ENCODE peak calls at places on chromosomes 6 and 20, in five cellular contexts. P is GM23248, N is HepG2, W is mammary epithelial cell, O is astrocyte. I is an unnamed sample.

GRCh38 chr20:59817406-59817805 is 116.0 kb downstream of the SYCP2 start:
- DNase-seq in N (no peak), P (no peak), W (no peak), O (no peak), I (no peak)

GRCh38 chr6:107820571-107821261 is 3.4 kb downstream of the SCML4 start:
- DNase-seq in W (peak), N (no peak), O (peak), P (peak), I (no peak)

GRCh38 chr20:35339007-35339406 is 46.8 kb upstream of the FAM83C start:
- DNase-seq in P (peak), N (no peak), W (peak), O (peak), I (no peak)

GRCh38 chr6:166615059-166615770 is 11.8 kb downstream of the RPS6KA2 start:
- DNase-seq in O (peak), N (no peak), P (peak), W (no peak), I (no peak)

GRCh38 chr20:4216866-4217265 is 201.5 kb upstream of the RNF24 start:
- DNase-seq in O (no peak), P (no peak), N (no peak), W (no peak), I (no peak)

GRCh38 chr6:111631018-111631417 is 25.3 kb upstream of the TRAF3IP2 start:
- DNase-seq in N (no peak), P (no peak), O (no peak), W (no peak), I (no peak)

GRCh38 chr6:88380083-88380482 is 213.9 kb upstream of the CNR1 start:
- DNase-seq in N (no peak), P (peak), O (peak), W (peak), I (no peak)

GRCh38 chr6:35727206-35727934 is 9.5 kb upstream of the ARMC12 start:
- DNase-seq in N (peak), O (peak), W (peak), P (peak), I (peak)

GRCh38 chr6:15498640-15499039 is 164.2 kb downstream of the DTNBP1 start:
- DNase-seq in W (peak), N (no peak), P (peak), O (peak), I (no peak)

GRCh38 chr6:169654590-169655391 is 47.0 kb downstream of the WDR27 start:
- DNase-seq in N (no peak), P (no peak), O (peak), W (peak), I (no peak)

GRCh38 chr20:40562031-40562430 is 127.0 kb downstream of the MAFB start:
- DNase-seq in W (peak), N (no peak), P (peak), O (peak), I (no peak)

GRCh38 chr6:9248125-9248524 is 812.8 kb upstream of the SLC35B3 start:
- DNase-seq in O (no peak), P (peak), N (no peak), W (peak), I (no peak)

GRCh38 chr6:6811151-6812002 is 222.9 kb downstream of the LY86 start:
- DNase-seq in O (peak), N (peak), W (peak), P (peak), I (peak)

GRCh38 chr6:9161731-9162130 is 726.4 kb upstream of the SLC35B3 start:
- DNase-seq in N (no peak), W (peak), O (no peak), P (no peak), I (no peak)

GRCh38 chr20:42516692-42517091 is 673.0 kb downstream of the PTPRT start:
- DNase-seq in O (no peak), P (no peak), N (no peak), W (no peak), I (no peak)

GRCh38 chr6:136640132-136640915 is 90.1 kb upstream of the MAP7 start:
- DNase-seq in P (peak), O (peak), W (peak), N (no peak), I (no peak)

GRCh38 chr6:99617131-99617530 is 10.5 kb downstream of the PRDM13 start:
- DNase-seq in O (no peak), N (no peak), P (no peak), W (no peak), I (no peak)

GRCh38 chr6:135087403-135087802 is 32.8 kb upstream of the HBS1L start:
- DNase-seq in O (no peak), W (no peak), P (no peak), N (peak), I (no peak)

GRCh38 chr6:155493694-155494143 is 38.1 kb upstream of the NOX3 start:
- DNase-seq in W (peak), P (peak), N (peak), O (peak), I (peak)

GRCh38 chr6:133890941-133891813 is 2.3 kb downstream of the TCF21 start:
- DNase-seq in O (no peak), W (no peak), P (peak), N (no peak), I (peak)

GRCh38 chr6:105136433-105137350 is 43.1 kb downstream of the POPDC3 start:
- DNase-seq in O (peak), W (peak), P (peak), N (no peak), I (peak)

GRCh38 chr6:97697450-97697849 is 414.4 kb upstream of the MMS22L start:
- DNase-seq in P (peak), O (peak), N (no peak), W (peak), I (no peak)

GRCh38 chr6:128725271-128726233 is 157.4 kb upstream of the LAMA2 start:
- DNase-seq in O (peak), W (no peak), P (peak), N (peak), I (no peak)

GRCh38 chr20:32945710-32946221 is 58.5 kb downstream of the SUN5 start:
- DNase-seq in N (peak), O (no peak), W (peak), P (peak), I (no peak)

GRCh38 chr6:24140572-24140971 is 14.6 kb downstream of the NRSN1 start:
- DNase-seq in N (no peak), P (no peak), O (no peak), W (no peak), I (no peak)

GRCh38 chr20:7094438-7094997 is 327.0 kb downstream of the BMP2 start:
- DNase-seq in O (peak), P (peak), N (peak), W (peak), I (peak)

GRCh38 chr6:21949211-21949801 is 347.5 kb downstream of the PRL start:
- DNase-seq in P (no peak), N (peak), O (peak), W (no peak), I (no peak)

GRCh38 chr6:3838992-3839867 is 9.9 kb upstream of the FAM50B start:
- DNase-seq in W (no peak), N (peak), O (no peak), P (peak), I (no peak)

GRCh38 chr6:157823001-157823522 is at the start of gene SNX9:
- DNase-seq in O (peak), W (peak), N (peak), P (peak), I (peak)

GRCh38 chr6:87724994-87725811 is 23.2 kb upstream of the AKIRIN2 start:
- DNase-seq in O (no peak), N (no peak), P (no peak), W (no peak), I (peak)

DNA sequence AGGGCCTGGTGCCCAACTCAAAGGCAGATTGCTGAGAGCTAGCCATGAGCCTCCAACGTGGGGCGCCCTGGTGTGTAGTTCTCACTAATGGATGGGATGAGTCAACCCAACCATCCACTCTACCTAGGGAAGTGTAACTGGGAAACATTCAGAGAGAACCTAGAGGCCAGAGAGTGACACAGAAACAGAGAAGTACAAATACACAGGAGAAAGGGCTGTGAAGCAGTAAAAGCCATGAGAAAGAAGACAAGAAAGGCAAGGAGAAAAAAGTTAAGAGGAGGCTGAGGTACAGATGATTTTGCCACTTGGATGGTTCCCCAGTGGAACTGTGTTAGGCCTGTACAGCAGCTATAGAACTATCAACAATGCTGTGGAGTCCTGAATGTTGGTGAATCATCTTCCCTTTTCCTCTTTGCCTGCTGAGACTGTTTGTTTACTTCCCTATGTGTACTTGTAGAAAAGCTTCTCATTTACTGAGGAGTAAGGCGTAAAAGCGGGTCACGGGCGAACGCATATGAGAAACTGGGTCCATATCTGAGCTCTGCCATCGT is 39.0 kb downstream of the MAN1A1 start:
- DNase-seq in O (no peak), P (no peak), W (no peak), N (no peak), I (no peak)
- H3K4me2 ChIP-seq in O (no peak), P (no peak), W (no peak), N (peak), I (no peak)

DNA sequence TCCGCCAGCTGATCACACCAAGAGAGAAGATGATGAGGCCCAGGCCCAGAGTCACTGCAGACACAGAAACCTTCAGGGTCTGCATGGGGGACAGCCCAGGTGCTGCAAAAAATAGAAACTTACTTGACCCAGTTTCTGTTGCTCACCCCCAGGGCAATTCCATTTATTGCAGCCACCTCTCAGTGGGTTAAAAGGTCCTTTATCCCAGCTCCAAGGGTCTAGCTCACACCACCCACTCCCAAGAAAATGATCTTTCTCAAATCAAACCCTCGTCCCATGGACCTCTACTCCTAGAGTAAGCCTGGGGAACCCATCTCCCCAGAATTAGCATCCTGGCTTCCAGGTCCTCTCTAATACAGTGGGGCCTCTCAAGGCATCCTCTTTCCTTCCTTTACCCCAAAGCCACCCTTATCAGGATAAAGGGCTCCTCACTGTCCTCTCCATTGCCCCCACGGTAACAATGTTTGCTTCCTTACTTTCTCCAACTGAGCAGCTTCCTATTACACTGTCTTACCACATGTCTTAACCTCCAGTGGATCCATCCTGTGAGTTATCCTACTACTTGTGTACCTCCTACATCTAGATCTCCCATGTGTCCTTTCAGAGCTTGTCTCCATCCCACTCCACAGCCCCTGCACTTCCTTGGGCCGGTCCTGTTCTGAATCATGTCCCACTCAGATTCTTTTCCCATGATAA is 5.1 kb downstream of the HLA-DMB start:
- DNase-seq in P (no peak), W (no peak), O (no peak), N (no peak), I (no peak)
- TF ChIP-seq EZH2 in P (no peak), W (no peak), O (no peak), N (no peak), I (no peak)

DNA sequence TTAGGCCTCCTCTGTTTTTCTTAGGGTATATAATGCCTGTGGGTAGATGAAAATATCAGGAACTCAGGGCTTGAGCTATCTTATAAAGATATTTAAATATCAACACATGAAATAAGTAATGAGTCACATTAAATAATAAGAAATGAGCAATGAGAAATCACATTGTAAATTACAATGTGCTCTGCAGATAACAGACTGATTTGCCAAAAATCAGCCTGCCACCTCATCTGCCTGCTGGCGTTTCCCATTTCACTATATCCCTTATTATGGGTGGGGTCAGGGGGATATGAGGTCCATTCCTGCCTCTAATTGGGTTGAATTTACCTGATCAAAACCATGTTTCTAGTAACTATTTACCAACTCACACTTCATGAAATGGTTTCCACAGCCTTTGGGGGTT is 335.2 kb downstream of the CDC5L start:
- DNase-seq in N (no peak), P (no peak), W (no peak), O (no peak), I (no peak)
- H3K4me2 ChIP-seq in N (no peak), P (no peak), W (no peak), O (no peak), I (no peak)

GRCh38 chr6:28809947-28810654 is 113.7 kb downstream of the TRIM27 start:
- DNase-seq in W (no peak), N (no peak), P (peak), O (no peak), I (no peak)
- TF ChIP-seq EZH2 in W (no peak), N (peak), P (peak), O (no peak), I (no peak)

GRCh38 chr6:73860303-73860702 is 164.3 kb downstream of the CD109 start:
- DNase-seq in P (no peak), N (no peak), O (no peak), W (no peak), I (no peak)
- H3K4me2 ChIP-seq in P (no peak), N (no peak), O (no peak), W (no peak), I (no peak)

DNA sequence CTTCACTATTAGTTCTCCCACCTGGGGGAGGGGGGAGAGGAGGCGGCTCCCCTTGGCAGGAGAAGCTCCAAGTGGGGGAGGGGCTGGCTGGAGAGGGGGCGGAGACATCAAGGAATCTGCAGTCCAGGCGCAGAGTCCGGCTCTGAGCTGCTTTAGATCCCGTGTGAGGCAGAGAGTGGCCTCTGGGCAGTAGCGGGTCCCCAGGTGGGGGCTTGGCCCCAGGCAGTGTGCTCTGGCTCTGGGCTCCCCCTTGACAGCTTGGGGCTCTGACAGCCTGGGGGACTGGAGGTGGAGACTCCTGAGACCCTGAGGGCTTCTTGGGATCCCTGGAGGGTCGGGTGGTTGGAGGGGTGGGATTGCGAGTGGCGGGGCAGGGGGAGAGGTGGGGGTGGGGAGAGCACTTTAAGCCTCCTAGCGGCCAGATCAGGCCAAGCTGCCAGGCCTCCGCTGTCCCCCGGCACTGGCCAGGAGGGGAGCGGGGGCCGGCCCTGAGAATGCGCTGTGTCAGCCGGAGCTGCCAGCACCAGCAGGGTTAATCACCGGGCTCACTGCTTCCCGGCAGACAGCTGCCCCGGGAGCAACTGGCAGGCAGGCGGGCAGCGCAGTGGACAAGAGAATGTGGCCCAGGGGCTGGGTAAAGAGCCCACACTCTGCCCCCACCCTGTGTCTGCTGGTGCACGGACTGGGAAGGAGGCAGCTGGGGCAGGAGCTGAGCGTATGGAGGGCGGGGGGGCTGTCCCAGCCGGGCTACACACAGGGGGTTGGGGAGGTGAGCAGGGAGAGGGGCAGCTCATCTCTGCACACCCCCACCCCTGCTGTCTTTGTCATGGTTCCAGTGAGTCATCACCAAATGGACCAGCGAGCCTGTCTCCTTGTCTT is 1.8 kb upstream of the LAMA5 start:
- DNase-seq in N (peak), W (peak), P (peak), O (no peak), I (no peak)
- TF ChIP-seq EZH2 in N (no peak), W (no peak), P (no peak), O (no peak), I (no peak)

GRCh38 chr6:49453221-49453620 is 9.8 kb downstream of the MMUT start:
- DNase-seq in W (no peak), P (peak), O (no peak), N (peak), I (peak)

GRCh38 chr6:49457771-49458170 is 5.3 kb downstream of the MMUT start:
- DNase-seq in W (peak), N (no peak), P (peak), O (peak), I (no peak)

GRCh38 chr6:49454787-49455709 is 8.0 kb downstream of the MMUT start:
- DNase-seq in P (no peak), N (no peak), O (no peak), W (no peak), I (peak)
- H3K4me2 ChIP-seq in P (no peak), N (no peak), O (no peak), W (no peak), I (peak)

I was measured in MM.1S.